ENCODE peak calls at places on chromosomes 7 and 10, in eight cellular contexts. D is upper lobe of right lung, I is tibial artery, Q is tibial nerve, K is astrocyte, M is BJ, C is GM06990, X is AG09309. A is an unnamed sample.

GRCh38 chr10:34814228-34815173 is 595 bp downstream of the PARD3 start:
- DNase-seq in D (peak), I (no peak), Q (no peak), K (no peak), M (no peak), C (peak), X (no peak), A (no peak)

GRCh38 chr7:28364082-28364481 is 48.2 kb upstream of the CREB5 start:
- DNase-seq in D (no peak), I (no peak), Q (no peak), K (no peak), M (no peak), C (no peak), X (no peak), A (no peak)

GRCh38 chr10:124002391-124003069 is 90.9 kb downstream of the CHST15 start:
- DNase-seq in D (peak), I (no peak), Q (no peak), K (no peak), M (no peak), C (no peak), X (no peak), A (no peak)

GRCh38 chr7:15870337-15870736 is 183.9 kb upstream of the MEOX2 start:
- DNase-seq in D (no peak), I (no peak), Q (no peak), K (no peak), M (no peak), C (no peak), X (no peak), A (no peak)

GRCh38 chr10:2137549-2138174 is 400.3 kb upstream of the ADARB2 start:
- DNase-seq in D (no peak), I (no peak), Q (no peak), K (no peak), M (no peak), C (no peak), X (no peak), A (no peak)

GRCh38 chr7:100583132-100584045 is 2.5 kb downstream of the LRCH4 start:
- DNase-seq in D (peak), I (peak), Q (peak), K (no peak), M (no peak), C (peak), X (no peak), A (no peak)

GRCh38 chr7:99392659-99393362 is 15.6 kb downstream of the PDAP1 start:
- DNase-seq in D (peak), I (peak), Q (peak), K (peak), M (no peak), C (peak), X (no peak), A (peak)

GRCh38 chr7:133303931-133304330 is 51.1 kb downstream of the EXOC4 start:
- DNase-seq in D (no peak), I (no peak), Q (no peak), K (no peak), M (no peak), C (no peak), X (no peak), A (no peak)

GRCh38 chr7:101189109-101189508 is 9.0 kb upstream of the NAT16 start:
- DNase-seq in D (no peak), I (no peak), Q (no peak), K (no peak), M (no peak), C (no peak), X (no peak), A (no peak)

GRCh38 chr10:70191906-70192305 is 21.6 kb upstream of the SAR1A start:
- DNase-seq in D (no peak), I (no peak), Q (no peak), K (peak), M (peak), C (no peak), X (peak), A (no peak)

GRCh38 chr10:90197766-90198165 is 496.4 kb downstream of the KIF20B start:
- DNase-seq in D (no peak), I (no peak), Q (no peak), K (peak), M (peak), C (no peak), X (no peak), A (no peak)

GRCh38 chr7:131893627-131894345 is 337.4 kb upstream of the PODXL start:
- DNase-seq in D (no peak), I (no peak), Q (no peak), K (peak), M (no peak), C (no peak), X (peak), A (no peak)

GRCh38 chr10:76911184-76911583 is 726.4 kb downstream of the KCNMA1 start:
- DNase-seq in D (no peak), I (no peak), Q (no peak), K (no peak), M (no peak), C (no peak), X (no peak), A (no peak)

GRCh38 chr7:78437118-78437517 is 638.5 kb downstream of the PHTF2 start:
- DNase-seq in D (no peak), I (no peak), Q (no peak), K (peak), M (peak), C (no peak), X (peak), A (no peak)

GRCh38 chr7:103148131-103148993 is 537 bp downstream of the NAPEPLD start:
- DNase-seq in D (no peak), I (no peak), Q (no peak), K (no peak), M (no peak), C (no peak), X (no peak), A (no peak)

GRCh38 chr10:5283305-5284158 is 81.2 kb upstream of the UCN3 start:
- DNase-seq in D (peak), I (peak), Q (peak), K (peak), M (no peak), C (no peak), X (no peak), A (no peak)

GRCh38 chr10:69901022-69901421 is 99.3 kb downstream of the COL13A1 start:
- DNase-seq in D (no peak), I (no peak), Q (no peak), K (no peak), M (no peak), C (no peak), X (no peak), A (no peak)

GRCh38 chr7:157955383-157955999 is 618.7 kb downstream of the DNAJB6 start:
- DNase-seq in D (no peak), I (no peak), Q (no peak), K (no peak), M (no peak), C (no peak), X (no peak), A (no peak)

GRCh38 chr10:128186959-128187787 is 61.0 kb upstream of the MKI67 start:
- DNase-seq in D (no peak), I (no peak), Q (no peak), K (no peak), M (no peak), C (no peak), X (no peak), A (no peak)

GRCh38 chr10:24721254-24722106 is 2.2 kb downstream of the ARHGAP21 start:
- DNase-seq in D (peak), I (peak), Q (no peak), K (no peak), M (no peak), C (peak), X (no peak), A (no peak)

GRCh38 chr7:128812514-128813168 is 17.6 kb upstream of the FLNC start:
- DNase-seq in D (no peak), I (peak), Q (no peak), K (no peak), M (no peak), C (no peak), X (no peak), A (no peak)

GRCh38 chr7:87413029-87413428 is 62.5 kb downstream of the ABCB4 start:
- DNase-seq in D (no peak), I (no peak), Q (no peak), K (peak), M (no peak), C (no peak), X (no peak), A (no peak)

GRCh38 chr7:18320971-18321567 is 174.5 kb upstream of the HDAC9 start:
- DNase-seq in D (no peak), I (no peak), Q (no peak), K (peak), M (no peak), C (peak), X (peak), A (no peak)

GRCh38 chr10:114458216-114458615 is 53.9 kb upstream of the AFAP1L2 start:
- DNase-seq in D (no peak), I (no peak), Q (no peak), K (no peak), M (no peak), C (no peak), X (no peak), A (peak)

GRCh38 chr10:97428572-97428981 is 2.6 kb downstream of the PGAM1 start:
- DNase-seq in D (no peak), I (no peak), Q (no peak), K (no peak), M (no peak), C (no peak), X (no peak), A (no peak)

GRCh38 chr7:143913945-143914615 is 12.1 kb upstream of the TCAF1 start:
- DNase-seq in D (no peak), I (no peak), Q (no peak), K (no peak), M (no peak), C (no peak), X (no peak), A (no peak)

GRCh38 chr7:93148135-93148534 is at the start of gene SAMD9L:
- DNase-seq in D (no peak), I (no peak), Q (no peak), K (no peak), M (no peak), C (no peak), X (no peak), A (no peak)

GRCh38 chr7:93147358-93147757 is 827 bp downstream of the SAMD9L start:
- DNase-seq in D (no peak), I (no peak), Q (no peak), K (peak), M (no peak), C (no peak), X (no peak), A (no peak)

GRCh38 chr7:93146036-93146435 is 2.1 kb downstream of the SAMD9L start:
- DNase-seq in D (no peak), I (no peak), Q (no peak), K (no peak), M (no peak), C (no peak), X (no peak), A (no peak)

GRCh38 chr7:93145324-93145723 is 2.9 kb downstream of the SAMD9L start:
- DNase-seq in D (no peak), I (no peak), Q (no peak), K (no peak), M (no peak), C (no peak), X (no peak), A (no peak)

DNA sequence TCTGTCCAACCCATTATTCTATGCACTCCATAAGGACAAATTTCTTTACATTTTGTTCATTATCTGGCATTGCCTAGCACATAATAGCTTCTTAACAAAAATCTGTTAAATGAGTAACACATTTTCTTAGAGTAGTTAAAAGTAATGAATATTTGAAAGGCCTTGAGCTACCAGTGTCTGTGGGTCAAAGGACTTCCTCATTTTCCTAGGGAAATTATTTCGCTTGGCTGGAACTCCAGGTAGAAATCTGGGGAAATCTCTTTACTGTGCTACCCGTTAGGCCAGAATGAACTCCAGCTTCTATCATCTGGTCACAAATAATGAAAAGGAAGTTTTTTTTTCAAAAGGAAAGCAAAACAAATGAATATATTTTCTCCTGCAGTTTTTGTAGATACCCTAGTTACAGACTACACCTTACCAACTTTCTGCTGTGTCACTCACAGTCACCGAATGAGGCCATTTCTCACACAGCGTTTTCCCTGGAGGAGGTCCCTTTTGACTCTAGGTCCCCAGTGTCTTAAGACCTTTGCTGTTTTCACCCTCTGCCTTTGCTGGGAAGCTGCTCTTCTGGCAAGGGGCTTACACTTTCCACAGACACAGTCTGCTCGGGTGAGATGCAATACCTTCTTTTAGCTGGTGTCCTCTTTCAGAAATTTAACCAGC is 1.6 kb downstream of the SAMD9L start:
- DNase-seq in D (no peak), I (no peak), Q (no peak), K (no peak), M (no peak), C (no peak), X (no peak), A (no peak)
- H3K4me3 ChIP-seq in D (peak), I (peak), Q (peak), K (no peak), M (peak), C (peak), X (peak), A (peak)

GRCh38 chr10:101055416-101055815 is 6.4 kb upstream of the KAZALD1 start:
- DNase-seq in D (no peak), I (no peak), Q (no peak), K (no peak), M (no peak), C (no peak), X (no peak), A (no peak)
- TF ChIP-seq CTCF in D (no peak), I (peak), Q (no peak), K (no peak), M (no peak), C (peak), X (peak), A (no peak)

DNA sequence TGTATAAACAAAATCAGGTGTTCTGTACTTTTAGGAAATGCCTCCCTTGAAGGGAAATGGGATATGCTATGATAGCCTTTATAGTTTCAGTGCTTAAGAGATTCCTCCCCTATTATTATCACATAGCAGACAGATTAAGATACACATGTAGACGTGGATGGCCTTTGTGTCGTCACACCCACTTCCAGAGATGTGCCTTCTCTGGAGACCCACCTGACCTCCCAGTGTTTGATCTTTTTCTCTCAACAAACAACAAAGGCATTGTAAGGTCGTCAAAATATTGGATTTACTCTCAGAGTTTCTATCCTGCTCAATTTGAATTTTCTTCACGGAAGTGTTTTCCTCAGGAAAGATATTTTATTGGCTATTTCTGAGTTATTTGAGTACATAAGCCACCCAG is 25.7 kb upstream of the C1GALT1 start:
- DNase-seq in D (no peak), I (no peak), Q (no peak), K (no peak), M (no peak), C (no peak), X (no peak), A (no peak)
- H3K4me3 ChIP-seq in D (no peak), I (no peak), Q (no peak), K (no peak), M (no peak), C (no peak), X (no peak), A (no peak)

DNA sequence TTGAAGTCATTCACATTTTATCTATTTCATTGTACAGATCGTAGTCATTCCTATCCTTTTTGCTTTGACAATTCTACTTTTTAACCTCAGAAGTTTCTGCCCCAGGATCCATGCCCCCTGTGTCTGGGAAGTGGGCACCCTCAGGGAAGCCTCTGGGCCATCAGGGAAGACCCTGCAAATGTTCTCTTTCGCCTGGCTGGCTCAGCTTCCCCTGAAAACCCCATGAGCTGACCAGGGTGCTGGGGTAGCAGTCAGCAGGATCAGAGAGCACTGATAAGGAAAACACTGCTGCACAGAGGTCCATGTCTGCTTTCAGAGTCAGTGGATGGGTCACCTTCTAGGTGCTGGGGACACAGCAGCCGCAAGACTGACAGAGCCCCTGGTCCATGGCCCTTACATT is 23.8 kb downstream of the CUZD1 start:
- DNase-seq in D (no peak), I (no peak), Q (no peak), K (no peak), M (no peak), C (no peak), X (no peak), A (no peak)
- TF ChIP-seq CTCF in D (no peak), I (no peak), Q (no peak), K (no peak), M (no peak), C (no peak), X (no peak), A (no peak)